ENCODE peak calls at places on chromosomes 4 and X, in nine cellular contexts. S, V, W, O, T, X, Z, E and R are unnamed samples.

GRCh38 chr4:53306729-53307128 is 59.1 kb downstream of the SCFD2 start:
- DNase-seq in W (no peak), O (no peak), X (peak), S (no peak), T (no peak), E (no peak), V (no peak), Z (no peak), R (no peak)

GRCh38 chrX:19569121-19569805 is 54.0 kb upstream of the MAP3K15 start:
- DNase-seq in O (no peak), E (no peak), Z (no peak), S (no peak), T (no peak), X (no peak), V (no peak), W (no peak), R (no peak)

GRCh38 chr4:153427363-153428071 is 38.6 kb upstream of the TMEM131L start:
- DNase-seq in Z (no peak), S (no peak), V (no peak), O (no peak), X (peak), W (no peak), E (no peak), T (no peak), R (no peak)

GRCh38 chr4:152454398-152455011 is 81.4 kb downstream of the FBXW7 start:
- DNase-seq in O (peak), T (no peak), V (no peak), X (peak), E (peak), Z (no peak), W (no peak), S (peak), R (no peak)

GRCh38 chrX:113594504-113594903 is 753.9 kb upstream of the AMOT start:
- DNase-seq in T (no peak), O (no peak), E (no peak), W (no peak), V (no peak), X (peak), S (no peak), Z (no peak), R (no peak)

GRCh38 chr4:6799091-6799490 is 16.6 kb downstream of the KIAA0232 start:
- DNase-seq in V (no peak), Z (no peak), S (no peak), T (no peak), X (no peak), W (no peak), O (no peak), E (no peak), R (no peak)

GRCh38 chr4:128427832-128428366 is 140.3 kb upstream of the PGRMC2 start:
- DNase-seq in Z (no peak), T (no peak), V (no peak), W (no peak), X (peak), S (peak), E (peak), O (peak), R (no peak)

GRCh38 chr4:20255251-20255586 is 3.5 kb downstream of the SLIT2 start:
- DNase-seq in O (no peak), S (no peak), V (no peak), W (no peak), X (no peak), Z (no peak), E (no peak), T (no peak), R (no peak)

GRCh38 chrX:40539214-40540142 is 41.3 kb upstream of the ATP6AP2 start:
- DNase-seq in X (peak), Z (peak), E (no peak), W (peak), O (no peak), V (no peak), T (no peak), S (peak), R (peak)

GRCh38 chrX:85379174-85379907 is at the start of gene POF1B:
- DNase-seq in T (no peak), V (no peak), X (no peak), O (peak), E (no peak), Z (no peak), W (no peak), S (no peak), R (no peak)

GRCh38 chr4:141575884-141576283 is 60.5 kb upstream of the IL15 start:
- DNase-seq in S (no peak), T (no peak), Z (no peak), X (no peak), W (no peak), O (no peak), V (no peak), E (no peak), R (no peak)

GRCh38 chrX:7156879-7157278 is 8.9 kb upstream of the PUDP start:
- DNase-seq in W (no peak), V (no peak), T (no peak), O (no peak), S (no peak), E (no peak), Z (no peak), X (no peak), R (no peak)

GRCh38 chr4:8777320-8778196 is 94.1 kb downstream of the HMX1 start:
- DNase-seq in V (no peak), S (no peak), Z (no peak), O (no peak), W (no peak), E (no peak), T (no peak), X (peak), R (no peak)

GRCh38 chrX:94751611-94752010 is 1077.6 kb downstream of the FAM133A start:
- DNase-seq in X (no peak), Z (no peak), V (no peak), O (no peak), W (no peak), S (no peak), T (no peak), E (no peak), R (no peak)

GRCh38 chrX:42748067-42748850 is 29.7 kb downstream of the PPP1R2C start:
- DNase-seq in S (peak), W (no peak), O (no peak), T (no peak), Z (no peak), E (no peak), V (no peak), X (peak), R (no peak)